ENCODE peak calls at places on chromosomes 13 and 19, in ten cellular contexts. Z is effector memory CD4-positive, alpha-beta T cell; D is neuronal stem cell; B is PC-3; U is CD4-positive, alpha-beta memory T cell; W is A549; F is SJSA1; H is upper lobe of right lung; Y is tibial nerve; S is right lobe of liver. L is an unnamed sample.

GRCh38 chr13:29310806-29311205 is 284.7 kb downstream of the SLC7A1 start:
- DNase-seq in Z (no peak), D (no peak), B (no peak), U (no peak), W (no peak), F (no peak), H (no peak), Y (no peak), S (no peak), L (no peak)

GRCh38 chr13:59809564-59809963 is 354.2 kb downstream of the DIAPH3 start:
- DNase-seq in Z (no peak), D (no peak), B (no peak), U (no peak), W (no peak), F (no peak), H (no peak), Y (no peak), S (no peak), L (no peak)

GRCh38 chr13:103952183-103952582 is 886.0 kb upstream of the SLC10A2 start:
- DNase-seq in Z (no peak), D (no peak), B (peak; percentile 9), U (no peak), W (no peak), F (no peak), H (no peak), Y (no peak), S (no peak), L (no peak)

GRCh38 chr19:35030257-35031071 is at the start of gene SCN1B:
- DNase-seq in Z (peak; percentile 45), D (peak; percentile 56), B (peak; percentile 60), U (peak; percentile 39), W (peak; percentile 85), F (peak; percentile 73), H (peak; percentile 84), Y (no peak), S (peak; percentile 78), L (peak; percentile 80)

GRCh38 chr19:39701291-39701690 is 3.0 kb upstream of the LGALS14 start:
- DNase-seq in Z (no peak), D (no peak), B (no peak), U (no peak), W (no peak), F (no peak), H (no peak), Y (no peak), S (no peak), L (no peak)

GRCh38 chr13:44305845-44306244 is 67.8 kb upstream of the SERP2 start:
- DNase-seq in Z (no peak), D (peak; percentile 6), B (peak; percentile 28), U (no peak), W (no peak), F (no peak), H (no peak), Y (no peak), S (peak; percentile 38), L (no peak)

GRCh38 chr19:51548213-51548651 is 16.8 kb upstream of the SIGLEC6 start:
- DNase-seq in Z (no peak), D (no peak), B (no peak), U (no peak), W (no peak), F (no peak), H (no peak), Y (no peak), S (no peak), L (no peak)

GRCh38 chr19:28466107-28467045 is 746.6 kb downstream of the UQCRFS1 start:
- DNase-seq in Z (no peak), D (peak; percentile 64), B (peak; percentile 19), U (peak; percentile 17), W (peak; percentile 66), F (no peak), H (peak; percentile 78), Y (peak; percentile 26), S (peak; percentile 70), L (peak; percentile 35)

GRCh38 chr19:55646889-55647731 is 902 bp upstream of the CCDC106 start:
- DNase-seq in Z (no peak), D (no peak), B (peak; percentile 35), U (no peak), W (no peak), F (no peak), H (no peak), Y (no peak), S (no peak), L (no peak)
- H3K4me1 ChIP-seq in Z (peaks cover 33% of the 10 kb centered on the region), D (peaks cover 20% of the 10 kb centered on the region), B (peaks cover 39% of the 10 kb centered on the region), U (peaks cover 33% of the 10 kb centered on the region), W (peaks cover 39% of the 10 kb centered on the region), F (peaks cover 35% of the 10 kb centered on the region), H (peaks cover 40% of the 10 kb centered on the region), Y (peaks cover 66% of the 10 kb centered on the region), S (peaks cover 33% of the 10 kb centered on the region), L (peaks cover 45% of the 10 kb centered on the region)

DNA sequence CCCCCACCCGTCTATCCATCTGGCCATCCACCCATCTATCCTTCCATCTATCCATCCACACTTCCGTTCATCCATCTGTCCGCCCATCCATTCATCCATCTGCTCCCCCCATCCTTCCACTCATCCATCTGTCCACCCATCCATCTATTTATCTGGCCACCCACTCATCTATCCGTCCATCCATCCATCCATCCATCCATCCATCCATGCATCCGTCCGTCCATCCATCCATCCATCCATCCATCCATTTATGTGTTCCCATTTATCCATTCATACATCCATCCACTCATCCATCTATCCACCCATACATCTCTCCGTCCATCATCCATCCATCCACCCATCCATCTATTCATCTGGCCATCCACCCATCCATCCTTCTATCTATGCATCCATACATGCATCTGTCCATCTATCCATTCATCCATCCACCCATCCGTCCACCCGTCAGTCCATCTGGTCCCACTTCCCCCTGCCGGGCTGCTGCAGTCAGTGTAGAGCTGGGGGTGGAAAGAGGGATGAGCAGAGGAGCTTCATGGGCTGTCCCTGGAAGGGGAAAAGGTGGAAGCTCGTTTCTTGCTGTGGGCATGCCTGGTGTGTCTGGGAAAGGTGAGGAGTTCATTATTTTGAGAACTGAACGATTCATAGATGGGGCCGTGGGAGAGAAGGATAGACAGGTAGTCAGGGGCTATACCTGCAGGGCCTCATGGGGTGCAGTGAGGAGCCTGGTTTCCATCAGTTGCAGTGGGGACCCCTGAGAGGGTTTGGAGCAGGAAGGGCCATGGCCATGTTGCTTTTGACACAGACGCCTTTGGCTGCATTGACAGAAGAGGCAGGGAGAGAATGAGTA is 842 bp downstream of the HSD11B1L start:
- DNase-seq in Z (no peak), D (no peak), B (no peak), U (no peak), W (no peak), F (no peak), H (no peak), Y (no peak), S (no peak), L (no peak)
- H3K4me3 ChIP-seq in Z (no peak overlapping the region), D (peak overlapping the region; percentile 90), B (peak overlapping the region; percentile 79), U (peak overlapping the region; percentile 52), W (peak overlapping the region; percentile 76), F (peak overlapping the region; percentile 63), H (peak overlapping the region; percentile 95), Y (peak overlapping the region; percentile 83), S (no peak overlapping the region), L (peak overlapping the region; percentile 93)

GRCh38 chr19:1862424-1863307 is 713 bp downstream of the KLF16 start:
- DNase-seq in Z (peak; percentile 48), D (no peak), B (peak; percentile 27), U (peak; percentile 68), W (peak; percentile 56), F (no peak), H (peak; percentile 78), Y (no peak), S (peak; percentile 62), L (no peak)

GRCh38 chr19:1860821-1861598 is 2.4 kb downstream of the KLF16 start:
- DNase-seq in Z (no peak), D (no peak), B (no peak), U (no peak), W (no peak), F (no peak), H (no peak), Y (no peak), S (peak; percentile 41), L (no peak)

GRCh38 chr19:1860133-1860775 is 3.1 kb downstream of the KLF16 start:
- DNase-seq in Z (peak; percentile 54), D (peak; percentile 78), B (no peak), U (peak; percentile 74), W (peak; percentile 79), F (no peak), H (no peak), Y (no peak), S (peak; percentile 80), L (no peak)

GRCh38 chr19:1862068-1862423 is 1.3 kb downstream of the KLF16 start:
- DNase-seq in Z (no peak), D (no peak), B (no peak), U (no peak), W (no peak), F (no peak), H (no peak), Y (no peak), S (no peak), L (no peak)

DNA sequence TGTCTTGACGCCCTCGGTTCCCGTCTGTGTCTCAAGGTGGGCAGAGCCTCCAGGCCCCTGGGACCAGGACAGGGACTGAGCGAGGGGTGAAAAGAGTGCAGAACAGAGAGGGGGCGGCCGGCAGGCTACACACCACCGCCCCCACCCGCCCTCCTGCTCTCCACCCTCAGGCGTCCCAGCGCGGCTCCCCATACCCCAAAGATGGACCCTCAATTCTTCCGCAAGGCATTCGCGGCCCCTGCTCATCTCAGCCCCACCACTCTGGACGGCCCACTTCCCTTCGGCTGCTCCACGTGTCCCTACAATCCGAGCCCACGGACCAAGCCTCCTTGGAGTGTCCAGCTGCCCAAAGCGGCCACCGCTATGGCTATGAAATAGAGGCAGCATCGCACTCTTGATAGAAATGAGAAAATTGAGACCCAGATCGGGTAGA is 1.8 kb downstream of the KLF16 start:
- DNase-seq in Z (no peak), D (no peak), B (no peak), U (no peak), W (no peak), F (no peak), H (no peak), Y (no peak), S (peak; percentile 37), L (no peak)
- H3K4me1 ChIP-seq in Z (peaks cover 50% of the 10 kb centered on the region), D (peaks cover 36% of the 10 kb centered on the region), B (peaks cover 17% of the 10 kb centered on the region), U (peaks cover 56% of the 10 kb centered on the region), W (peaks cover 51% of the 10 kb centered on the region), F (peaks cover 19% of the 10 kb centered on the region), H (peaks cover 57% of the 10 kb centered on the region), Y (peaks cover 72% of the 10 kb centered on the region), S (peaks cover 46% of the 10 kb centered on the region), L (peaks cover 5% of the 10 kb centered on the region)

GRCh38 chr19:2327773-2328400 is 499 bp downstream of the LSM7 start:
- DNase-seq in Z (peak; percentile 15), D (peak; percentile 58), B (peak; percentile 48), U (peak; percentile 56), W (no peak), F (peak; percentile 80), H (no peak), Y (no peak), S (no peak), L (no peak)

GRCh38 chr19:2330255-2330631 is 1.8 kb downstream of the SPPL2B start:
- DNase-seq in Z (no peak), D (no peak), B (no peak), U (no peak), W (no peak), F (no peak), H (no peak), Y (no peak), S (no peak), L (no peak)

GRCh38 chr19:2329162-2329505 is 650 bp downstream of the SPPL2B start:
- DNase-seq in Z (no peak), D (no peak), B (no peak), U (no peak), W (no peak), F (no peak), H (no peak), Y (no peak), S (no peak), L (no peak)

GRCh38 chr19:2329528-2329927 is 1.0 kb downstream of the SPPL2B start:
- DNase-seq in Z (no peak), D (peak; percentile 53), B (no peak), U (no peak), W (no peak), F (no peak), H (no peak), Y (no peak), S (no peak), L (no peak)

GRCh38 chr19:2328401-2329161 is at the start of the genes LSM7 and SPPL2B:
- DNase-seq in Z (peak; percentile 89), D (peak; percentile 89), B (peak; percentile 85), U (peak; percentile 91), W (peak; percentile 84), F (peak; percentile 89), H (peak; percentile 95), Y (peak; percentile 83), S (peak; percentile 90), L (peak; percentile 89)
- H3K4me3 ChIP-seq in Z (peak within 1 kb of the TSS; percentile 92), D (peak within 1 kb of the TSS; percentile 98), B (peak within 1 kb of the TSS; percentile 98), U (peak within 1 kb of the TSS; percentile 88), W (peak within 1 kb of the TSS; percentile 100), F (peak within 1 kb of the TSS; percentile 96), H (peak within 1 kb of the TSS; percentile 73), Y (peak within 1 kb of the TSS; percentile 75), S (peak within 1 kb of the TSS; percentile 99), L (peak within 1 kb of the TSS; percentile 75)

L was measured in gastrocnemius medialis.